ENCODE peak calls at places on chromosome 5, in five cellular contexts. M is Ammon's horn, V is fibroblast of mammary gland, D is HCT116, O is ovary. S is an unnamed sample.

GRCh38 chr5:68554566-68555279 is 339.2 kb downstream of the PIK3R1 start:
- DNase-seq in M (peak; percentile 31), D (peak; percentile 16), V (peak; percentile 90), O (no peak), S (peak; percentile 85)

GRCh38 chr5:172854451-172854871 is 20.4 kb downstream of the ERGIC1 start:
- DNase-seq in M (no peak), O (peak; percentile 73), D (no peak), V (peak; percentile 82), S (peak; percentile 83)

GRCh38 chr5:174172104-174172965 is 126.8 kb downstream of the NSG2 start:
- DNase-seq in O (no peak), D (no peak), V (no peak), M (peak; percentile 67), S (no peak)

GRCh38 chr5:131769961-131770360 is 26.9 kb downstream of the FNIP1 start:
- DNase-seq in D (no peak), M (no peak), O (no peak), V (no peak), S (no peak)

GRCh38 chr5:76456258-76456657 is 53.2 kb downstream of the IQGAP2 start:
- DNase-seq in D (no peak), M (no peak), O (no peak), V (no peak), S (no peak)

GRCh38 chr5:139692605-139693340 is 44.6 kb downstream of the CXXC5 start:
- DNase-seq in D (no peak), O (no peak), V (no peak), M (no peak), S (no peak)

GRCh38 chr5:169242849-169243186 is 58.1 kb downstream of the SLIT3 start:
- DNase-seq in M (no peak), O (no peak), V (no peak), D (no peak), S (no peak)

GRCh38 chr5:154296525-154297159 is 106.1 kb downstream of the GALNT10 start:
- DNase-seq in D (no peak), O (no peak), M (no peak), V (no peak), S (no peak)

GRCh38 chr5:131854134-131854533 is 57.3 kb upstream of the FNIP1 start:
- DNase-seq in V (peak; percentile 23), O (no peak), M (no peak), D (no peak), S (peak; percentile 23)

GRCh38 chr5:172564187-172564586 is 76.9 kb upstream of the NEURL1B start:
- DNase-seq in V (no peak), O (no peak), D (no peak), M (no peak), S (no peak)